ENCODE peak calls at places on chromosomes 12 and 14, in five cellular contexts. U is NCI-H1436; N is HEK293T; Q is T-cell; P is effector memory CD4-positive, alpha-beta T cell. F is an unnamed sample.

GRCh38 chr12:58509116-58509885 is 411.0 kb downstream of the LRIG3 start:
- DNase-seq in U (no peak), N (no peak), Q (no peak), P (no peak), F (no peak)

GRCh38 chr12:72618764-72619163 is 346.6 kb downstream of the TRHDE start:
- DNase-seq in U (no peak), N (no peak), Q (no peak), P (no peak), F (no peak)

GRCh38 chr12:45674583-45674982 is 54.9 kb upstream of the ARID2 start:
- DNase-seq in U (no peak), N (no peak), Q (no peak), P (no peak), F (no peak)

GRCh38 chr12:98084950-98085349 is 430.4 kb upstream of the TMPO start:
- DNase-seq in U (no peak), N (no peak), Q (no peak), P (no peak), F (no peak)

GRCh38 chr12:105948331-105948730 is 190.4 kb downstream of the NUAK1 start:
- DNase-seq in U (no peak), N (no peak), Q (no peak), P (no peak), F (no peak)

GRCh38 chr14:33618361-33619095 is 332.3 kb downstream of the EGLN3 start:
- DNase-seq in U (no peak), N (no peak), Q (no peak), P (no peak), F (no peak)

GRCh38 chr12:27463826-27464554 is 17.5 kb downstream of the SMCO2 start:
- DNase-seq in U (no peak), N (no peak), Q (no peak), P (no peak), F (no peak)

GRCh38 chr12:849192-849527 is 96.8 kb downstream of the WNK1 start:
- DNase-seq in U (no peak), N (no peak), Q (no peak), P (no peak), F (no peak)

GRCh38 chr12:13211191-13211858 is 14.8 kb downstream of the EMP1 start:
- DNase-seq in U (no peak), N (no peak), Q (no peak), P (no peak), F (no peak)

GRCh38 chr14:77889971-77890442 is 90.1 kb downstream of the ADCK1 start:
- DNase-seq in U (no peak), N (no peak), Q (no peak), P (no peak), F (no peak)

GRCh38 chr12:97404549-97404948 is 58.1 kb upstream of the RMST start:
- DNase-seq in U (peak; percentile 58), N (peak; percentile 59), Q (no peak), P (no peak), F (no peak)

GRCh38 chr12:108484431-108484830 is 30.6 kb upstream of the FICD start:
- DNase-seq in U (no peak), N (no peak), Q (no peak), P (no peak), F (no peak)

GRCh38 chr12:64387201-64387816 is 3.2 kb downstream of the C12orf56 start:
- DNase-seq in U (no peak), N (no peak), Q (no peak), P (no peak), F (no peak)

GRCh38 chr14:101194356-101195308 is 291.1 kb upstream of the RTL1 start:
- DNase-seq in U (no peak), N (no peak), Q (no peak), P (no peak), F (no peak)

GRCh38 chr14:81211844-81212243 is 8.9 kb downstream of the GTF2A1 start:
- DNase-seq in U (no peak), N (peak; percentile 10), Q (no peak), P (no peak), F (no peak)